ENCODE peak calls at places on chromosomes 2 and 18, in nine cellular contexts. One of them, this sample, is unnamed.
A peak's percentile ranks its signal among the peaks of the same experiment; 100 is the strongest.

GRCh38 chr2:127735044-127735443 is 33.7 kb downstream of the SFT2D3 start:
- DNase-seq in dorsolateral prefrontal cortex: no peak
- DNase-seq in mesenchymal stem cell: no peak
- DNase-seq in MM.1S: no peak
- DNase-seq in psoas muscle: no peak
- DNase-seq in upper lobe of left lung: no peak
- DNase-seq in astrocyte: no peak
- DNase-seq in heart left ventricle: no peak
- DNase-seq in RWPE1: no peak
- DNase-seq in this sample: no peak

GRCh38 chr2:25829377-25829704 is 48.9 kb downstream of the ASXL2 start:
- DNase-seq in heart left ventricle: no peak
- DNase-seq in upper lobe of left lung: no peak
- DNase-seq in RWPE1: no peak
- DNase-seq in MM.1S: no peak
- DNase-seq in astrocyte: no peak
- DNase-seq in psoas muscle: no peak
- DNase-seq in dorsolateral prefrontal cortex: no peak
- DNase-seq in mesenchymal stem cell: no peak
- DNase-seq in this sample: no peak

GRCh38 chr2:1701556-1702185 is 42.6 kb downstream of the PXDN start:
- DNase-seq in astrocyte: no peak
- DNase-seq in upper lobe of left lung: no peak
- DNase-seq in MM.1S: no peak
- DNase-seq in mesenchymal stem cell: no peak
- DNase-seq in dorsolateral prefrontal cortex: no peak
- DNase-seq in psoas muscle: no peak
- DNase-seq in heart left ventricle: no peak
- DNase-seq in RWPE1: peak; percentile 68
- DNase-seq in this sample: no peak

GRCh38 chr18:29164020-29164706 is 987.2 kb upstream of the CDH2 start:
- DNase-seq in RWPE1: peak; percentile 78
- DNase-seq in psoas muscle: no peak
- DNase-seq in mesenchymal stem cell: peak; percentile 97
- DNase-seq in MM.1S: no peak
- DNase-seq in heart left ventricle: no peak
- DNase-seq in dorsolateral prefrontal cortex: no peak
- DNase-seq in astrocyte: peak; percentile 95
- DNase-seq in upper lobe of left lung: no peak
- DNase-seq in this sample: no peak

GRCh38 chr2:61371027-61371426 is 99.9 kb downstream of the USP34 start:
- DNase-seq in MM.1S: no peak
- DNase-seq in heart left ventricle: no peak
- DNase-seq in psoas muscle: no peak
- DNase-seq in upper lobe of left lung: no peak
- DNase-seq in RWPE1: no peak
- DNase-seq in astrocyte: no peak
- DNase-seq in mesenchymal stem cell: peak; percentile 41
- DNase-seq in dorsolateral prefrontal cortex: no peak
- DNase-seq in this sample: no peak

GRCh38 chr18:435940-436339 is 64.6 kb downstream of the COLEC12 start:
- DNase-seq in heart left ventricle: no peak
- DNase-seq in MM.1S: no peak
- DNase-seq in upper lobe of left lung: no peak
- DNase-seq in RWPE1: no peak
- DNase-seq in astrocyte: peak; percentile 59
- DNase-seq in psoas muscle: no peak
- DNase-seq in dorsolateral prefrontal cortex: peak; percentile 68
- DNase-seq in mesenchymal stem cell: no peak
- DNase-seq in this sample: no peak

GRCh38 chr2:120352701-120353590 is 7.0 kb downstream of the INHBB start:
- DNase-seq in mesenchymal stem cell: no peak
- DNase-seq in psoas muscle: peak; percentile 48
- DNase-seq in MM.1S: no peak
- DNase-seq in astrocyte: no peak
- DNase-seq in upper lobe of left lung: peak; percentile 62
- DNase-seq in heart left ventricle: peak; percentile 53
- DNase-seq in dorsolateral prefrontal cortex: no peak
- DNase-seq in RWPE1: no peak
- DNase-seq in this sample: no peak

GRCh38 chr2:168169097-168169745 is 78.2 kb downstream of the STK39 start:
- DNase-seq in psoas muscle: no peak
- DNase-seq in heart left ventricle: no peak
- DNase-seq in dorsolateral prefrontal cortex: no peak
- DNase-seq in astrocyte: peak; percentile 82
- DNase-seq in MM.1S: no peak
- DNase-seq in mesenchymal stem cell: no peak
- DNase-seq in RWPE1: no peak
- DNase-seq in upper lobe of left lung: no peak
- DNase-seq in this sample: no peak

GRCh38 chr2:47741637-47742036 is 41.3 kb upstream of the MSH6 start:
- DNase-seq in astrocyte: no peak
- DNase-seq in RWPE1: no peak
- DNase-seq in psoas muscle: no peak
- DNase-seq in MM.1S: no peak
- DNase-seq in upper lobe of left lung: no peak
- DNase-seq in heart left ventricle: no peak
- DNase-seq in mesenchymal stem cell: no peak
- DNase-seq in dorsolateral prefrontal cortex: no peak
- DNase-seq in this sample: no peak

GRCh38 chr18:76605341-76605929 is 110.4 kb upstream of the ZNF516 start:
- DNase-seq in dorsolateral prefrontal cortex: no peak
- DNase-seq in upper lobe of left lung: no peak
- DNase-seq in astrocyte: no peak
- DNase-seq in heart left ventricle: no peak
- DNase-seq in RWPE1: no peak
- DNase-seq in psoas muscle: no peak
- DNase-seq in mesenchymal stem cell: no peak
- DNase-seq in MM.1S: no peak
- DNase-seq in this sample: no peak

GRCh38 chr2:139946690-139947089 is 1166.5 kb upstream of the NXPH2 start:
- DNase-seq in mesenchymal stem cell: no peak
- DNase-seq in MM.1S: no peak
- DNase-seq in astrocyte: no peak
- DNase-seq in RWPE1: no peak
- DNase-seq in dorsolateral prefrontal cortex: no peak
- DNase-seq in psoas muscle: no peak
- DNase-seq in upper lobe of left lung: no peak
- DNase-seq in heart left ventricle: no peak
- DNase-seq in this sample: no peak

GRCh38 chr2:183010112-183010511 is 28.1 kb downstream of the NCKAP1 start:
- DNase-seq in upper lobe of left lung: no peak
- DNase-seq in astrocyte: peak; percentile 60
- DNase-seq in MM.1S: no peak
- DNase-seq in dorsolateral prefrontal cortex: no peak
- DNase-seq in mesenchymal stem cell: peak; percentile 64
- DNase-seq in RWPE1: peak; percentile 4
- DNase-seq in heart left ventricle: peak; percentile 18
- DNase-seq in psoas muscle: peak; percentile 55
- DNase-seq in this sample: peak; percentile 27

GRCh38 chr18:32019251-32019943 is 772 bp downstream of the RNF125 start:
- DNase-seq in dorsolateral prefrontal cortex: no peak
- DNase-seq in mesenchymal stem cell: peak; percentile 41
- DNase-seq in psoas muscle: peak; percentile 50
- DNase-seq in RWPE1: peak; percentile 23
- DNase-seq in MM.1S: peak; percentile 57
- DNase-seq in astrocyte: peak; percentile 44
- DNase-seq in upper lobe of left lung: peak; percentile 83
- DNase-seq in heart left ventricle: peak; percentile 77
- DNase-seq in this sample: peak; percentile 53

GRCh38 chr18:79796531-79797390 is 977 bp upstream of the KCNG2 start:
- DNase-seq in heart left ventricle: no peak
- DNase-seq in upper lobe of left lung: no peak
- DNase-seq in astrocyte: no peak
- DNase-seq in mesenchymal stem cell: no peak
- DNase-seq in dorsolateral prefrontal cortex: no peak
- DNase-seq in RWPE1: no peak
- DNase-seq in psoas muscle: peak; percentile 64
- DNase-seq in MM.1S: no peak
- DNase-seq in this sample: peak; percentile 20

GRCh38 chr2:23200460-23201113 is 184.4 kb upstream of the KLHL29 start:
- DNase-seq in psoas muscle: no peak
- DNase-seq in astrocyte: no peak
- DNase-seq in upper lobe of left lung: no peak
- DNase-seq in MM.1S: no peak
- DNase-seq in RWPE1: no peak
- DNase-seq in mesenchymal stem cell: no peak
- DNase-seq in heart left ventricle: no peak
- DNase-seq in dorsolateral prefrontal cortex: no peak
- DNase-seq in this sample: no peak

GRCh38 chr2:96906719-96907404 is 37.0 kb upstream of the SEMA4C start:
- DNase-seq in astrocyte: no peak
- DNase-seq in MM.1S: peak; percentile 2
- DNase-seq in dorsolateral prefrontal cortex: no peak
- DNase-seq in upper lobe of left lung: no peak
- DNase-seq in psoas muscle: no peak
- DNase-seq in mesenchymal stem cell: no peak
- DNase-seq in RWPE1: no peak
- DNase-seq in heart left ventricle: peak; percentile 73
- DNase-seq in this sample: peak; percentile 54

GRCh38 chr2:88874063-88874657 is 182.7 kb downstream of the RPIA start:
- DNase-seq in heart left ventricle: no peak
- DNase-seq in MM.1S: peak; percentile 75
- DNase-seq in mesenchymal stem cell: peak; percentile 56
- DNase-seq in upper lobe of left lung: no peak
- DNase-seq in RWPE1: peak; percentile 32
- DNase-seq in dorsolateral prefrontal cortex: peak; percentile 42
- DNase-seq in astrocyte: peak; percentile 22
- DNase-seq in psoas muscle: no peak
- DNase-seq in this sample: no peak

GRCh38 chr2:65586516-65586915 is 154.1 kb upstream of the SPRED2 start:
- DNase-seq in dorsolateral prefrontal cortex: no peak
- DNase-seq in upper lobe of left lung: no peak
- DNase-seq in astrocyte: peak; percentile 57
- DNase-seq in MM.1S: no peak
- DNase-seq in RWPE1: no peak
- DNase-seq in psoas muscle: no peak
- DNase-seq in mesenchymal stem cell: no peak
- DNase-seq in heart left ventricle: no peak
- DNase-seq in this sample: no peak

GRCh38 chr2:55173422-55174020 is 58.6 kb downstream of the CLHC1 start:
- DNase-seq in mesenchymal stem cell: no peak
- DNase-seq in RWPE1: no peak
- DNase-seq in MM.1S: no peak
- DNase-seq in psoas muscle: no peak
- DNase-seq in dorsolateral prefrontal cortex: no peak
- DNase-seq in upper lobe of left lung: no peak
- DNase-seq in astrocyte: no peak
- DNase-seq in heart left ventricle: no peak
- DNase-seq in this sample: no peak
- H3K27ac ChIP-seq in mesenchymal stem cell: no peak overlapping the region
- H3K27ac ChIP-seq in RWPE1: no peak overlapping the region
- H3K27ac ChIP-seq in MM.1S: no peak overlapping the region
- H3K27ac ChIP-seq in psoas muscle: no peak overlapping the region
- H3K27ac ChIP-seq in dorsolateral prefrontal cortex: no peak overlapping the region
- H3K27ac ChIP-seq in upper lobe of left lung: no peak overlapping the region
- H3K27ac ChIP-seq in astrocyte: no peak overlapping the region
- H3K27ac ChIP-seq in heart left ventricle: no peak overlapping the region
- H3K27ac ChIP-seq in this sample: no peak overlapping the region

DNA sequence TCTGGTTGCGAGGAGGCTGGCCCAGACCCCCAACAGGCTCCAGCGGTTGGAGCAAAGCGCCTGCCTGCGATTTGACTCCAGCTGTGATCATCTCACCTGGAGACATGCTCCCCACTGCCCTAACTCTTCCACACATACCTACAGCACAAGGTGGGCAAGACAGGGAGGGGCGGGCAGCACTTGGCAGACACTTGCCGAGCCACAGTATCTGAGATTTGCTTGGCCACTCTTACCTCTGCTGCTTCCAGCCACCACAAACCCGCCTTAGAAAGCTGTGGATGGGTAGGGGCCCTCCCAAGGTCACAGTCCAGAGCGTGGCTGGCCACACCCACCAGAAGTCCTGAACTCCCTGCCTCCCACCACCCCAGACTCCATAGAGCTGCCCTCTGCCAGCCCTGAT is 8.2 kb downstream of the CYP26B1 start:
- DNase-seq in upper lobe of left lung: no peak
- DNase-seq in mesenchymal stem cell: no peak
- DNase-seq in heart left ventricle: peak; percentile 29
- DNase-seq in dorsolateral prefrontal cortex: peak; percentile 21
- DNase-seq in astrocyte: no peak
- DNase-seq in MM.1S: no peak
- DNase-seq in psoas muscle: no peak
- DNase-seq in RWPE1: no peak
- DNase-seq in this sample: no peak
- H3K27ac ChIP-seq in upper lobe of left lung: no peak overlapping the region
- H3K27ac ChIP-seq in mesenchymal stem cell: no peak overlapping the region
- H3K27ac ChIP-seq in heart left ventricle: no peak overlapping the region
- H3K27ac ChIP-seq in dorsolateral prefrontal cortex: no peak overlapping the region
- H3K27ac ChIP-seq in astrocyte: no peak overlapping the region
- H3K27ac ChIP-seq in MM.1S: no peak overlapping the region
- H3K27ac ChIP-seq in psoas muscle: no peak overlapping the region
- H3K27ac ChIP-seq in RWPE1: peak overlapping the region; percentile 22
- H3K27ac ChIP-seq in this sample: no peak overlapping the region

DNA sequence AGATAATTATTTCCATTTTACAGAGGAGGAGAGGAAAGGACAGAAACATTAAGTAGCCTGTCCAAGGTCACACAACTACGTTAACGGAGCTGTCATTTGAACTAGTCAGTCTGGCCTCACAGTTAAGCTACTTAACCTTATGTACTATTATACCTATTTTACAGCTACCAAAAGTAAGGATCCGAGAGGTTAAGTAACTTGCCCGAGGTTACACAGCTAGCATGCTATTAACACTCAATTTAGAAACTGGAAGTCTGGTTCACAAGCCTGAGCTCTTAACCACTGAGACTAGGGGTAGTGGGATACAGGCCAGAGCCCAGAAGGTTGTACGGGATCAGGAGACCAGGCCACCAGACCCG is 476 bp downstream of the GLB1L start:
- DNase-seq in dorsolateral prefrontal cortex: no peak
- DNase-seq in psoas muscle: no peak
- DNase-seq in MM.1S: no peak
- DNase-seq in RWPE1: no peak
- DNase-seq in mesenchymal stem cell: no peak
- DNase-seq in astrocyte: no peak
- DNase-seq in upper lobe of left lung: no peak
- DNase-seq in heart left ventricle: no peak
- DNase-seq in this sample: no peak
- H3K27ac ChIP-seq in dorsolateral prefrontal cortex: peak overlapping the region; percentile 81
- H3K27ac ChIP-seq in psoas muscle: peak overlapping the region; percentile 94
- H3K27ac ChIP-seq in MM.1S: peak overlapping the region; percentile 62
- H3K27ac ChIP-seq in RWPE1: peak overlapping the region; percentile 82
- H3K27ac ChIP-seq in mesenchymal stem cell: peak overlapping the region; percentile 74
- H3K27ac ChIP-seq in astrocyte: peak overlapping the region; percentile 95
- H3K27ac ChIP-seq in upper lobe of left lung: peak overlapping the region; percentile 96
- H3K27ac ChIP-seq in heart left ventricle: peak overlapping the region; percentile 86
- H3K27ac ChIP-seq in this sample: peak overlapping the region; percentile 89

DNA sequence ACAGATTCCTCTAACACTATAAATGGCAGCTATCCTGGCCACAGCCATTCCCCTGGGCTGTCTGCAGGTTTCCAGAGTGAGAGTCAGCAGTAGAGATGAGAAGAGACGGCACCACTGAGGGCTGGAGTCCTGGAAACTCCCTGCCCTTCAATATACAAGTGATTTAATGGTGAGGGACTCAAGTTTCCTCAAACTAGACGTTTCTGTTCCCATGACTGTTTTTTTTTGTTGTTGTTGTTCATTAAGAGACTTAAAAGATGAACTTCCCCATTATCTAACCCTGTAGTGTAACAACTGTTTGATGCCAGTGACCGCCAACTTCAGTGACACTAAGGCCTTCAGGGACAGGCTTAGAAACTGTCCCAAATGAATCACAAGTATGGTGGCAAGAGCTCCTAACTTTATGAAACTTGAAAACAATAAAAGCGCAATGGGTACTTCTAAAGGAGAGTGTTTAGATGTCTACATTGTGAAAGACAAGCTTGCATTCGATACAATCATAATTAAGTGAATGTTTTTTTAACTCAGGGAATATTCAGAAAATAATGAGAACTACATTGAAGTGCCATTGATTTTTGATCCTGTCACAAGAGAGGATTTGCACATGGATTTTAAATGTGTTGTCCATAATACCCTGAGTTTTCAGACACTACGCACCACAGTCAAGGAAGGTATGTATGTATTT is 34.0 kb downstream of the IL1R2 start:
- DNase-seq in RWPE1: no peak
- DNase-seq in heart left ventricle: no peak
- DNase-seq in mesenchymal stem cell: peak; percentile 37
- DNase-seq in dorsolateral prefrontal cortex: no peak
- DNase-seq in upper lobe of left lung: no peak
- DNase-seq in psoas muscle: no peak
- DNase-seq in MM.1S: no peak
- DNase-seq in astrocyte: no peak
- DNase-seq in this sample: no peak
- H3K27ac ChIP-seq in RWPE1: no peak overlapping the region
- H3K27ac ChIP-seq in heart left ventricle: peak overlapping the region; percentile 14
- H3K27ac ChIP-seq in mesenchymal stem cell: peak overlapping the region; percentile 59
- H3K27ac ChIP-seq in dorsolateral prefrontal cortex: no peak overlapping the region
- H3K27ac ChIP-seq in upper lobe of left lung: peak overlapping the region; percentile 69
- H3K27ac ChIP-seq in psoas muscle: no peak overlapping the region
- H3K27ac ChIP-seq in MM.1S: no peak overlapping the region
- H3K27ac ChIP-seq in astrocyte: no peak overlapping the region
- H3K27ac ChIP-seq in this sample: no peak overlapping the region

This sample was measured in heart right ventricle.